ENCODE peak calls at places on chromosomes 6 and 20, in six cellular contexts. S is brain microvascular endothelial cell, C is HS-5, J is posterior cingulate gyrus, U is DMS153, R is NCI-H774. H is an unnamed sample.

GRCh38 chr20:53773792-53774371 is 180.2 kb upstream of the ZNF217 start:
- DNase-seq in S (peak; percentile 91), C (peak; percentile 100), U (no peak), J (no peak), R (no peak), H (no peak)

GRCh38 chr6:79240509-79240908 is 6.0 kb upstream of the HMGN3 start:
- DNase-seq in C (no peak), R (peak; percentile 62), J (no peak), S (no peak), U (peak; percentile 38), H (no peak)

GRCh38 chr6:35359346-35359743 is 17.0 kb downstream of the PPARD start:
- DNase-seq in U (no peak), J (no peak), S (no peak), C (no peak), R (no peak), H (no peak)

GRCh38 chr6:169175360-169175887 is 78.2 kb downstream of the THBS2 start:
- DNase-seq in C (no peak), J (no peak), U (no peak), R (no peak), S (no peak), H (no peak)

GRCh38 chr6:169101036-169101805 is 152.4 kb downstream of the THBS2 start:
- DNase-seq in R (no peak), U (no peak), C (no peak), J (no peak), S (no peak), H (no peak)

GRCh38 chr6:33817520-33817919 is 13.7 kb upstream of the MLN start:
- DNase-seq in C (no peak), R (no peak), S (no peak), J (no peak), U (no peak), H (no peak)

GRCh38 chr6:36862164-36862847 is 12.3 kb downstream of the PPIL1 start:
- DNase-seq in S (no peak), R (no peak), C (no peak), J (no peak), U (no peak), H (no peak)

GRCh38 chr20:32743237-32744112 is at the start of gene COMMD7:
- DNase-seq in S (peak; percentile 22), R (peak; percentile 62), J (peak; percentile 66), C (no peak), U (peak; percentile 78), H (no peak)

GRCh38 chr6:6191476-6191875 is 129.0 kb downstream of the F13A1 start:
- DNase-seq in C (no peak), R (no peak), S (no peak), J (no peak), U (no peak), H (no peak)

GRCh38 chr6:156718647-156719394 is 58.4 kb upstream of the ARID1B start:
- DNase-seq in U (no peak), S (peak; percentile 91), R (no peak), J (no peak), C (no peak), H (no peak)

GRCh38 chr20:18187020-18187419 is 49.4 kb downstream of the KAT14 start:
- DNase-seq in S (no peak), J (no peak), R (no peak), U (no peak), C (no peak), H (no peak)

GRCh38 chr20:44548171-44548678 is 26.4 kb upstream of the SERINC3 start:
- DNase-seq in C (no peak), J (no peak), S (no peak), R (no peak), U (no peak), H (no peak)

GRCh38 chr6:151616091-151616513 is 122.3 kb downstream of the CCDC170 start:
- DNase-seq in J (no peak), U (no peak), S (no peak), R (no peak), C (no peak), H (no peak)

H was measured in NCI-H1930.